ENCODE peak calls at places on chromosomes 2 and 18, in nine cellular contexts. C is GM23338; Y is PC-9; S is astrocyte; W is endothelial cell of umbilical vein; J is mesendoderm; N is CD8-positive, alpha-beta T cell; M is aorta; L is transverse colon. O is an unnamed sample.

GRCh38 chr18:70559446-70559845 is 270.6 kb downstream of the SOCS6 start:
- DNase-seq in M (no peak), W (no peak), J (no peak), S (no peak), L (no peak), N (no peak), Y (no peak), C (no peak), O (no peak)

GRCh38 chr2:135709992-135710391 is 31.7 kb upstream of the UBXN4 start:
- DNase-seq in L (peak; percentile 56), M (peak; percentile 84), C (peak; percentile 56), N (peak; percentile 79), S (no peak), W (peak; percentile 60), Y (no peak), J (peak; percentile 30), O (peak; percentile 67)

GRCh38 chr2:47076586-47077441 is 78.3 kb downstream of the STPG4 start:
- DNase-seq in C (no peak), W (peak; percentile 76), J (peak; percentile 93), S (peak; percentile 98), M (peak; percentile 86), N (no peak), Y (peak; percentile 99), L (peak; percentile 39), O (no peak)

GRCh38 chr2:109164739-109165221 is 35.8 kb downstream of the SH3RF3 start:
- DNase-seq in J (no peak), W (peak; percentile 95), L (no peak), M (peak; percentile 73), N (no peak), Y (no peak), C (no peak), S (peak; percentile 89), O (no peak)

GRCh38 chr18:26317353-26317865 is 91.2 kb downstream of the TAF4B start:
- DNase-seq in J (no peak), N (no peak), Y (peak; percentile 54), L (no peak), M (no peak), C (no peak), S (no peak), W (no peak), O (no peak)

GRCh38 chr2:162002623-162003200 is 71.3 kb downstream of the DPP4 start:
- DNase-seq in S (no peak), J (no peak), C (peak; percentile 51), L (no peak), W (no peak), N (no peak), Y (no peak), M (no peak), O (no peak)

GRCh38 chr2:161030260-161031063 is 129.8 kb upstream of the TANK start:
- DNase-seq in W (no peak), C (no peak), Y (peak; percentile 93), S (peak; percentile 99), N (no peak), J (peak; percentile 10), M (no peak), L (peak; percentile 10), O (no peak)

GRCh38 chr2:103423100-103423499 is 661.3 kb downstream of the TMEM182 start:
- DNase-seq in C (no peak), W (no peak), J (no peak), N (no peak), L (no peak), M (no peak), S (no peak), Y (no peak), O (no peak)

GRCh38 chr18:68564348-68564747 is 150.6 kb downstream of the TMX3 start:
- DNase-seq in C (peak; percentile 40), M (no peak), N (no peak), J (no peak), Y (no peak), W (no peak), L (no peak), S (no peak), O (no peak)

GRCh38 chr2:226080323-226080722 is 680.8 kb downstream of the NYAP2 start:
- DNase-seq in S (peak; percentile 82), W (no peak), J (no peak), L (no peak), Y (no peak), C (no peak), N (no peak), M (no peak), O (no peak)

GRCh38 chr2:28387082-28387960 is 5.3 kb upstream of the FOSL2 start:
- DNase-seq in Y (peak; percentile 94), S (peak; percentile 67), W (peak; percentile 61), M (no peak), J (no peak), C (no peak), L (no peak), N (no peak), O (no peak)

GRCh38 chr2:15313657-15314056 is 247.5 kb downstream of the NBAS start:
- DNase-seq in C (no peak), Y (no peak), M (no peak), S (peak; percentile 77), N (no peak), W (no peak), L (no peak), J (no peak), O (no peak)

GRCh38 chr2:46009772-46010171 is 287.4 kb upstream of the EPAS1 start:
- DNase-seq in S (no peak), Y (no peak), W (peak; percentile 40), J (no peak), C (no peak), N (no peak), L (no peak), M (no peak), O (no peak)

GRCh38 chr2:46009315-46009714 is 287.9 kb upstream of the EPAS1 start:
- DNase-seq in L (no peak), S (no peak), M (no peak), J (no peak), Y (no peak), C (no peak), W (no peak), N (no peak), O (no peak)

GRCh38 chr2:46006634-46007033 is 290.6 kb upstream of the EPAS1 start:
- DNase-seq in C (no peak), S (no peak), W (no peak), J (no peak), M (no peak), L (no peak), N (no peak), Y (no peak), O (no peak)

GRCh38 chr2:46007412-46007811 is 289.8 kb upstream of the EPAS1 start:
- DNase-seq in L (no peak), W (no peak), Y (no peak), S (no peak), C (no peak), J (no peak), N (no peak), M (no peak), O (no peak)

GRCh38 chr2:46008082-46008870 is 288.9 kb upstream of the EPAS1 start:
- DNase-seq in W (no peak), Y (peak; percentile 68), C (no peak), S (peak; percentile 64), M (no peak), J (no peak), L (peak; percentile 57), N (no peak), O (peak; percentile 72)
- H3K36me3 ChIP-seq in W (no peaks in the 10 kb centered on the region), Y (no peaks in the 10 kb centered on the region), C (no peaks in the 10 kb centered on the region), S (no peaks in the 10 kb centered on the region), M (peaks cover 3% of the 10 kb centered on the region), J (no peaks in the 10 kb centered on the region), L (no peaks in the 10 kb centered on the region), N (peaks cover 2% of the 10 kb centered on the region), O (no peaks in the 10 kb centered on the region)

GRCh38 chr2:95309599-95309998 is 12.5 kb downstream of the KCNIP3 start:
- DNase-seq in W (no peak), C (no peak), S (no peak), M (no peak), N (no peak), L (no peak), Y (no peak), J (no peak), O (no peak)
- H3K4me1 ChIP-seq in W (no peaks in the 10 kb centered on the region), C (no peaks in the 10 kb centered on the region), S (no peaks in the 10 kb centered on the region), M (no peaks in the 10 kb centered on the region), N (no peaks in the 10 kb centered on the region), L (peaks cover 11% of the 10 kb centered on the region), Y (peaks cover 29% of the 10 kb centered on the region), J (no peaks in the 10 kb centered on the region), O (peaks cover 8% of the 10 kb centered on the region)

GRCh38 chr2:3376821-3377220 is 797 bp downstream of the EIPR1 start:
- DNase-seq in C (no peak), L (no peak), S (no peak), W (no peak), Y (no peak), N (no peak), J (no peak), M (no peak), O (no peak)
- H3K4me3 ChIP-seq in C (peak overlapping the region; percentile 98), L (no peak overlapping the region), S (peak overlapping the region; percentile 91), W (peak overlapping the region; percentile 78), Y (peak overlapping the region; percentile 85), N (peak overlapping the region; percentile 88), J (peak overlapping the region; percentile 7), M (peak overlapping the region; percentile 76), O (no peak overlapping the region)

GRCh38 chr2:189440644-189440946 is 679 bp upstream of the WDR75 start:
- DNase-seq in M (peak; percentile 72), S (no peak), L (no peak), C (no peak), N (no peak), W (no peak), J (no peak), Y (no peak), O (no peak)
- H3K36me3 ChIP-seq in M (no peaks in the 10 kb centered on the region), S (peaks cover 5% of the 10 kb centered on the region), L (no peaks in the 10 kb centered on the region), C (no peaks in the 10 kb centered on the region), N (no peaks in the 10 kb centered on the region), W (no peaks in the 10 kb centered on the region), J (no peaks in the 10 kb centered on the region), Y (no peaks in the 10 kb centered on the region), O (no peaks in the 10 kb centered on the region)

DNA sequence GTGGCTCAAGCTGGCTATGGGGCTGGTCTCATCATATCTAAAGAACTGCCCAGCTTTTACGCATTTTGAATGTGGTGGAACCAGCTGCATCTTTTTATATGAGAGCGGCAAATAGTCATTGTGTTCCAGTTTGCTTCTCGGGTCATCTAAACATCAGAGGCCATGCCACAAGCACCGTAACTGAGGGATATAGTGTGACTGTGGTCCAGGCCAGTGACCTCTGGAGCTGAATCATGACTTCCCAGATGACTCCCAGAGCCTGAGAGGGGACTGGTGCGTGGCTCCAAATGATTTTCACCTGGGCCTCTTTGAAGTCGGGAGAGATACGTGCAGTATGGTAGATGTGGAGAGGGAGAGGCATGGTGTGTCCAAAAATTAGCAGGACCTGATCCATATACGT is 271.0 kb downstream of the NEDD4L start:
- DNase-seq in C (no peak), J (no peak), S (peak; percentile 37), M (no peak), Y (no peak), W (no peak), N (no peak), L (no peak), O (no peak)
- H3K4me1 ChIP-seq in C (peaks cover 25% of the 10 kb centered on the region), J (peaks cover 8% of the 10 kb centered on the region), S (peaks cover 33% of the 10 kb centered on the region), M (no peaks in the 10 kb centered on the region), Y (peaks cover 42% of the 10 kb centered on the region), W (peaks cover 33% of the 10 kb centered on the region), N (peaks cover 33% of the 10 kb centered on the region), L (peaks cover 66% of the 10 kb centered on the region), O (peaks cover 36% of the 10 kb centered on the region)

GRCh38 chr2:37569986-37570688 is 101.3 kb downstream of the CDC42EP3 start:
- DNase-seq in N (no peak), C (no peak), L (no peak), S (peak; percentile 92), J (no peak), W (no peak), M (no peak), Y (no peak), O (no peak)
- H3K4me3 ChIP-seq in N (no peak overlapping the region), C (no peak overlapping the region), L (no peak overlapping the region), S (no peak overlapping the region), J (no peak overlapping the region), W (no peak overlapping the region), M (no peak overlapping the region), Y (no peak overlapping the region), O (no peak overlapping the region)

O was measured in mucosa of descending colon.